ENCODE peak calls at places on chromosomes 7 and 10, in eight cellular contexts. C is neural progenitor cell, S is HepG2, G is DND-41, D is neuronal stem cell, Y is GM23248, M is astrocyte, O is endodermal cell. J is an unnamed sample. For H3K9me3 and H3K4me1, the result is how much of the 10 kb centered on the place peaks cover.

GRCh38 chr10:113476673-113477072 is 76.2 kb upstream of the HABP2 start:
- DNase-seq in G (no peak), M (no peak), D (no peak), Y (no peak), C (no peak), O (no peak), S (no peak), J (no peak)

GRCh38 chr10:96984512-96985225 is 152.6 kb downstream of the LCOR start:
- DNase-seq in G (no peak), D (peak), Y (no peak), M (no peak), S (no peak), O (no peak), C (peak), J (no peak)

GRCh38 chr7:117478796-117479479 is 887 bp upstream of the CFTR start:
- DNase-seq in D (peak), O (peak), Y (no peak), M (no peak), G (no peak), S (no peak), C (peak), J (no peak)

GRCh38 chr10:103592186-103593021 is 98.9 kb downstream of the NEURL1 start:
- DNase-seq in O (peak), D (peak), C (peak), S (peak), G (peak), Y (peak), M (no peak), J (peak)

GRCh38 chr10:88952647-88953111 is at the start of gene ACTA2:
- DNase-seq in D (no peak), S (no peak), G (no peak), M (peak), C (peak), O (no peak), Y (peak), J (peak)

GRCh38 chr10:86079088-86079487 is 287.5 kb downstream of the GRID1 start:
- DNase-seq in S (no peak), Y (peak), C (no peak), D (no peak), M (peak), G (no peak), O (peak), J (no peak)

GRCh38 chr7:73704640-73705550 is 14.6 kb downstream of the STX1A start:
- DNase-seq in G (no peak), Y (no peak), M (peak), D (no peak), C (no peak), S (no peak), O (no peak), J (no peak)

GRCh38 chr10:74290703-74291102 is 139.7 kb downstream of the ADK start:
- DNase-seq in S (no peak), D (no peak), C (no peak), O (no peak), Y (peak), G (no peak), M (peak), J (peak)

GRCh38 chr7:51224811-51225581 is 91.6 kb downstream of the COBL start:
- DNase-seq in Y (peak), O (peak), D (no peak), G (no peak), S (peak), M (no peak), C (peak), J (no peak)

GRCh38 chr7:116802784-116803183 is 59.6 kb upstream of the CAPZA2 start:
- DNase-seq in S (peak), M (peak), O (peak), G (peak), Y (peak), C (peak), D (peak), J (peak)

DNA sequence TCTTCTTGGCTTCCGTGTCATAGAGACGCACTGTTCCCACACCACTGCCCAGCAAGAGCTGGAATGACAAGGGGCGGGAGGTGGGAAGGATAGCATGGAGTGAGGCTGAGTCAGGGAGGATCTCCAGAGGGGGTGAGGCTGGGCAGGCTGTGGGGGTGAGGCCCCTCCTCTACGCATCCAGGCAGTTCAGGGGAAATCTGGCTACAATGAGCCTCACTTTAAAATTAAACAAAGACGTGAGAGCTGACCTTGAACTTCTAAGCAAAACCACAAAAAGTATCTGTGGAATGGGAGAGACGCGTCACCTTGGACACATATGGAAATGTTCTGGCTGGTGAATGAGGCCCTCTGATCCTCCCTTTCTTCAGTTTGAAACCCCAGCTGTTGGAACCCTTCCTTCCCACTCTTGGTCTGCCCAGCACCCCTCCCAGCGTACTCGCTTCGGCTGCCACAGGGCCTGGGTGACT is 17.7 kb downstream of the WDR91 start:
- DNase-seq in G (no peak), O (no peak), M (peak), C (no peak), S (peak), D (no peak), Y (peak), J (peak)
- H3K9ac ChIP-seq in G (no peak), O (no peak), M (peak), C (no peak), S (no peak), D (peak), Y (peak), J (no peak)

DNA sequence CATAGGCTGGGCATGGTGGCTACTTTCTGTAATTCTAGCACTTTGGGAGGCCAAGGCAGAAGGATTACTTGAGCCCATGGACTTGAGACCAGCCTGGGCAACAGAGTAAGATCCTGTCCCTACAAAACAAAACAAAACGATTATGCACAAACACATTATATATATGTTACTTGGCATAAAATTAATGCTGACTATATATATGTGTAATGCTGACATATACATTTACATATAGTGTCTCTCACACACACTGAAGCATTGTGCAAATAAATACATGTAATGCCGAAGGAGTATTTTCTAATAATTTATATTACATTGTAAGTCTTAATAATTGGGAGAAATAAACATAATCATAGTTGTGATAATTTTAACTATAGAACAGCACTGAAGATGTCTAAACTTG is 621.8 kb upstream of the ZNF722 start:
- DNase-seq in M (no peak), Y (no peak), C (no peak), G (no peak), D (no peak), O (no peak), S (no peak), J (no peak)
- H3K9me3 ChIP-seq in M (under half), Y (under half), C (under half), G (under half), D (under half), O (half or more), S (half or more), J (under half)

GRCh38 chr10:51313259-51313658 is 239.0 kb downstream of the PRKG1 start:
- DNase-seq in S (no peak), C (no peak), M (no peak), O (no peak), Y (no peak), G (no peak), D (no peak), J (no peak)
- H3K4me1 ChIP-seq in S (under half), C (under half), M (under half), O (under half), Y (under half), G (under half), D (under half), J (under half)

DNA sequence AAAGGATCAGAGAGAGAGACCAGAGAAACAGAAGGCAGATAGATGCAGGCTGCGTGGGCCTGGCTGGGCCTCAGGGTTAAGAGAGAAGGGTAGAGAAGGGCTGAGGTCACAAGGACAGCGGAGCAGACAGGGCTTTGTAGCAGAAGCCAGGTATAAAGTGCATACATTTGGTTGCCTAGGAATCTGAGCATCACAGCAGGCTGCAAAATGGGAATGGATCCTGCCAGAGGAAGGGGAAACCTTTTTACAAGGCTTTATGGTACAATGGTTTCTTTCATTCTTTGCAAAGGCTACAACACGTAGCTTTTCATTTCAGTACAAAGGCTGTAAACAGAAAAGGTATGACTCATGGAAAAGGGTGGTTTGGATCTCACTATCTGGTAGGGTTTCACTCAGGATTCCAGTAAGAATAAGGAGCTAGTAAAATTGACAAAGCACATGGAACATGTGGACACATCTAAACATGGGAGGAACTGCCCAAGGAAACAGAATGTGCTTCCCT is 275.1 kb downstream of the DOCK4 start:
- DNase-seq in C (peak), G (no peak), M (peak), Y (peak), O (peak), D (peak), S (peak), J (peak)
- H3K9ac ChIP-seq in C (no peak), G (no peak), M (no peak), Y (no peak), O (no peak), D (no peak), S (peak), J (no peak)

DNA sequence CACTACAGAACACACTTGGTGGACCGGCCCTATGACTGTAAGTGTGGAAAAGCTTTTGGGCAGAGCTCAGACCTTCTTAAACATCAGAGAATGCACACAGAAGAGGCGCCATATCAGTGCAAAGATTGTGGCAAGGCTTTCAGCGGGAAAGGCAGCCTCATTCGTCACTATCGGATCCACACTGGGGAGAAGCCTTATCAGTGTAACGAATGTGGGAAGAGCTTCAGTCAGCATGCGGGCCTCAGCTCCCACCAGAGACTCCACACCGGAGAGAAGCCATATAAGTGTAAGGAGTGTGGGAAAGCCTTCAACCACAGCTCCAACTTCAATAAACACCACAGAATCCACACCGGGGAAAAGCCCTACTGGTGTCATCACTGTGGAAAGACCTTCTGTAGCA is 14.6 kb downstream of the ZSCAN21 start:
- DNase-seq in S (no peak), M (no peak), Y (no peak), C (no peak), O (no peak), G (no peak), D (no peak), J (no peak)
- H3K9me3 ChIP-seq in S (under half), M (under half), Y (under half), C (under half), O (under half), G (under half), D (under half), J (under half)

DNA sequence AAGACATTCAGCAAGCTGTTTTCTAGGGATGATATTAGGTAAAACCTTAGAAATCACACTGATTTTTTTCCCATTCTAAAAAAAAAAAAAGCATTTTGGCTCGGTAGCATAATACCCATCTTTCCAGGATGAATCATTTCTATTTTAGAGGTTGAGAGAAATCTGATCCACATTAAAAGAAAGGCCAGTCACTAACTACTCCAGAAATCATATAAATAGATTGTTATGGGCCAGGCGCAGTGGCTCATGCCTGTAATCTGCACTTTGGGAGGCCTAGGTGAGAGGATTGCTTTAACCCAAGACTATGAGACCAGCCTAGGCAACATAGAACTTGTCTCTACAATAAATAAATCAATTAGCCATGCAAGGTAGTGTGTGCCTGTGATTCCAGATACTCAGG is 164.3 kb downstream of the BAMBI start:
- DNase-seq in M (peak), O (peak), C (no peak), S (no peak), D (no peak), G (no peak), Y (peak), J (peak)
- H3K4me1 ChIP-seq in M (under half), O (under half), C (under half), S (under half), D (under half), G (under half), Y (under half), J (under half)

GRCh38 chr7:84145892-84146291 is 48.7 kb downstream of the SEMA3A start:
- DNase-seq in Y (no peak), M (no peak), D (no peak), O (no peak), S (no peak), G (no peak), C (no peak), J (no peak)
- H3K9ac ChIP-seq in Y (peak), M (no peak), D (no peak), O (no peak), S (no peak), G (no peak), C (no peak), J (no peak)